ENCODE peak calls at places on chromosome 16, in five cellular contexts. G, S, O, V and P are unnamed samples.

GRCh38 chr16:2455081-2455845 is 4.6 kb upstream of the TEDC2 start:
- DNase-seq in G (no peak), S (no peak), O (no peak), V (no peak), P (no peak)

GRCh38 chr16:53515259-53515658 is 12.2 kb upstream of the AKTIP start:
- DNase-seq in G (no peak), S (no peak), O (no peak), V (peak), P (no peak)

GRCh38 chr16:53905028-53905427 is 201.1 kb downstream of the FTO start:
- DNase-seq in G (no peak), S (no peak), O (no peak), V (no peak), P (no peak)

GRCh38 chr16:58419241-58420012 is 27.2 kb downstream of the GINS3 start:
- DNase-seq in G (no peak), S (no peak), O (no peak), V (no peak), P (no peak)

GRCh38 chr16:68744744-68745280 is 7.7 kb downstream of the CDH1 start:
- DNase-seq in G (no peak), S (no peak), O (peak), V (no peak), P (no peak)

GRCh38 chr16:3389663-3390338 is 11.0 kb downstream of the ZSCAN32 start:
- DNase-seq in G (no peak), S (no peak), O (no peak), V (no peak), P (no peak)

GRCh38 chr16:63581560-63581959 is 1540.3 kb downstream of the CDH11 start:
- DNase-seq in G (no peak), S (no peak), O (no peak), V (no peak), P (no peak)

GRCh38 chr16:16007743-16008111 is 58.3 kb downstream of the ABCC1 start:
- DNase-seq in G (peak), S (no peak), O (no peak), V (no peak), P (no peak)

GRCh38 chr16:88317619-88317977 is 65.2 kb upstream of the ZNF469 start:
- DNase-seq in G (no peak), S (no peak), O (no peak), V (no peak), P (no peak)

GRCh38 chr16:11796227-11797165 is 562 bp downstream of the ZC3H7A start:
- DNase-seq in G (no peak), S (peak), O (peak), V (peak), P (peak)

GRCh38 chr16:49483651-49484451 is 110.2 kb downstream of the C16orf78 start:
- DNase-seq in G (no peak), S (no peak), O (no peak), V (no peak), P (no peak)

GRCh38 chr16:88289549-88290344 is 93.0 kb upstream of the ZNF469 start:
- DNase-seq in G (no peak), S (no peak), O (no peak), V (no peak), P (no peak)

GRCh38 chr16:79644977-79645667 is 44.6 kb upstream of the MAF start:
- DNase-seq in G (no peak), S (no peak), O (no peak), V (no peak), P (no peak)

GRCh38 chr16:19168173-19169080 is at the start of gene SYT17:
- DNase-seq in G (peak), S (peak), O (peak), V (no peak), P (no peak)

GRCh38 chr16:56233795-56234566 is 42.7 kb downstream of the GNAO1 start:
- DNase-seq in G (no peak), S (no peak), O (no peak), V (no peak), P (no peak)

GRCh38 chr16:52812945-52813556 is 239.6 kb downstream of the CHD9NB start:
- DNase-seq in G (no peak), S (no peak), O (no peak), V (peak), P (no peak)

GRCh38 chr16:10070591-10070990 is 111.6 kb downstream of the GRIN2A start:
- DNase-seq in G (no peak), S (no peak), O (no peak), V (no peak), P (no peak)

GRCh38 chr16:89037261-89038152 is 56.1 kb upstream of the ACSF3 start:
- DNase-seq in G (no peak), S (peak), O (peak), V (peak), P (no peak)

GRCh38 chr16:76668207-76668725 is 391.1 kb downstream of the CNTNAP4 start:
- DNase-seq in G (no peak), S (no peak), O (peak), V (no peak), P (no peak)

DNA sequence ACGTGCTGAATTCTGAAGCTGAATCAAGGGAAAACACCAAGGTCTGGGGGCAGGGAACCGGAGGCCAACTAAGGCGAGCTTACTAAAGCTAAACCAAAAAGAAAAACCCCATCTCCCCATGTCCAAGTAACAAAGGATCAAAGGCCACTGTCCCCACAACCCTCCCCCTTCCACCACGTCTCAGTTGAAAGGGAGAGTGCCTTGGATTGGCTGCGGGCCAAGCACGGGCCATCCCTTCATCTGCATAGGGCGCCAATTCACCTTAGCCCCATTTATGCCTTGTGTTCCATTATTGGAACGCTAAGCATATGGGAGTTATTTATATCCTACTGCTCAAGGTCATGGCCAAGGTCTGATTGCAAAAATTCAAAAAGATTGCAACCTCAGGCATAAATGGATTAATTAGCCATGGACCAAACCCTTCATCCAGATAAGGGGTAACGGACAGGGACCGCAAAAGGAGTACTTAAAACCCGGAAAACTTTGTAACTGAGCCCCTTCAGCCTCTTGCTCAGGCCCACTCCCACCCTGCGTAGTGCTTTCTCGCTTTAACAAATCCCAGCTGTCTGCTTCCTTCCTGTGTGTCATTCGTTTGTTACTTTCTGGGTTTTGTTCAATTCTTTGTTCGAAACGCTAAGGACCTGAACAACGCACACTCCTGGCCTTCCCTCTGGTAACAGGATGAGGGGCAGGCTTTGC is 753 bp upstream of the ATP6V0D1 start:
- DNase-seq in G (no peak), S (peak), O (no peak), V (peak), P (no peak)
- TF ChIP-seq CTCF in G (no peak), S (no peak), O (no peak), V (no peak), P (no peak)

GRCh38 chr16:86442703-86443102 is 67.6 kb upstream of the FOXF1 start:
- DNase-seq in G (no peak), S (no peak), O (no peak), V (no peak), P (no peak)
- TF ChIP-seq CTCF in G (no peak), S (no peak), O (no peak), V (no peak), P (no peak)

DNA sequence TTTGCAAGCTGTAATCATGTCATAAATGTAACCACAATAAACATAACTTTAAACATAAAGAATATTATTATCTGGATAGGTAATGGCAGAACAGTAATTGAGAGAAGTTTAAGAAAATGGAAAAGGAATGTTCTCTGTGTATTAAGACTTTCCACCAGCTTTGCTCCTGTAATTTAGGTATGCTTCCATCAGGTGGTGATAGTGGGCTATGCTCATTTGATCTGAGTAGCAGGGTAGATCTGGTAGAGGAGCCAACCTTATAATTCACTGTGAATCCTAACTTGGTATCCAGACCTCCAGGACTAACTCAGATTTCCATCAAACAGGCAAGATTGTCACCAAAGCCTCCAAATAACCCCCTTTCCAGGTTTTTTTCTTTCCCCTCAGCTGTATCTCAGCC is 137.9 kb upstream of the ZKSCAN2 start:
- DNase-seq in G (no peak), S (no peak), O (peak), V (no peak), P (no peak)
- TF ChIP-seq CTCF in G (no peak), S (no peak), O (peak), V (no peak), P (peak)

GRCh38 chr16:51146256-51146924 is 4.7 kb downstream of the SALL1 start:
- DNase-seq in G (no peak), S (no peak), O (no peak), V (no peak), P (no peak)
- TF ChIP-seq CTCF in G (no peak), S (no peak), O (no peak), V (no peak), P (peak)

GRCh38 chr16:82034981-82035612 is at the start of gene HSD17B2:
- DNase-seq in G (no peak), S (no peak), O (no peak), V (peak), P (no peak)
- TF ChIP-seq CTCF in G (no peak), S (no peak), O (no peak), V (no peak), P (no peak)

GRCh38 chr16:84486551-84487235 is 17.8 kb downstream of the MEAK7 start:
- DNase-seq in G (no peak), S (no peak), O (no peak), V (no peak), P (no peak)
- TF ChIP-seq CTCF in G (no peak), S (no peak), O (no peak), V (no peak), P (no peak)

DNA sequence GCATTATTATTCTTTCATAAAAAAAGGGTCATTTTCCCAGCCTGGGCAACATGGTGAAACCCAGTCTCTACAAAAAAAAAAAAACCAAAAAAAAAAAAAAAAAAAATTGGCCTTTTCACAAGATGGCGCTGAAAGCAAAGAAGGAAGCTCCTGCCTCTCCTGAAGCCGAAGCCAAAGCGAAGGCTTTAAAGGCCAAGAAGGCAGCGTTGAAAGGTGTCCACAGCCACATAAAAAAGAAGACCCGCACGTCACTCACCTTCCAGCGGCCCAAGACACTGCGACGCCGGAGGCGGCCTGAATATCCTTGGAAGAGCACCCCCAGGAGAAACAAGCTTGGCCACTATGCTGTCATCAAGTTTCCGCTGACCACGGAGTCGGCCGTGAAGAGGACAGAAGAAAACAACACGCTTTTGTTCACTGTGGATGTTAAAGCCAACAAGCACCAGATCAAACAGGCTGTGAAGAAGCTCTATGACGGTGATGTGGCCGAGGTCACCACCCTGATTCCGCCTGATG is 4.9 kb upstream of the PGAP6 start:
- DNase-seq in G (no peak), S (no peak), O (no peak), V (no peak), P (no peak)
- TF ChIP-seq CTCF in G (no peak), S (no peak), O (no peak), V (no peak), P (no peak)

GRCh38 chr16:27174798-27175197 is 28.5 kb upstream of the KDM8 start:
- DNase-seq in G (no peak), S (no peak), O (no peak), V (no peak), P (no peak)

GRCh38 chr16:27177031-27177774 is 26.1 kb upstream of the KDM8 start:
- DNase-seq in G (no peak), S (no peak), O (no peak), V (peak), P (no peak)

GRCh38 chr16:27171584-27171983 is 31.7 kb upstream of the KDM8 start:
- DNase-seq in G (no peak), S (no peak), O (no peak), V (no peak), P (no peak)

GRCh38 chr16:27175888-27176287 is 27.4 kb upstream of the KDM8 start:
- DNase-seq in G (no peak), S (no peak), O (no peak), V (no peak), P (no peak)

DNA sequence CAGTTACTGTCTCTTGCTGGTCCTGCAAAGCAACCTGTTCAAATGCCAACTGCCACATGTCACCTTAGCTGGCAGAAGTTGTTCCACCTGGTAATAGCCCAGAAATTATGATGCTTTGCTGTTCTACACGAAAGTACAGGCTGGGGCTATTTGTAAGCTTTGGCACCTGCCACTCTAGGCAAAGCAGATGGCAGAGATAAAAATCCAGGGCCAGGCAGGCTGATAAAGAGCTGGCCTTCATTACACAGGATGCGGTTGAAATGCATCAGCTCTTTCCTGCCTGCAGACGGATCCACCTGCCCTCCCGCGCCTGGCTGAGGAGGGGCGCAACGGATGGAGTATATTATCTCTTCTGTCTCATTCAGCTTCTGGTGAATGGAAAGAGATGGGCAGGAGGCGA is 29.3 kb upstream of the KDM8 start:
- DNase-seq in G (no peak), S (no peak), O (no peak), V (no peak), P (no peak)
- TF ChIP-seq CTCF in G (no peak), S (no peak), O (no peak), V (no peak), P (no peak)

DNA sequence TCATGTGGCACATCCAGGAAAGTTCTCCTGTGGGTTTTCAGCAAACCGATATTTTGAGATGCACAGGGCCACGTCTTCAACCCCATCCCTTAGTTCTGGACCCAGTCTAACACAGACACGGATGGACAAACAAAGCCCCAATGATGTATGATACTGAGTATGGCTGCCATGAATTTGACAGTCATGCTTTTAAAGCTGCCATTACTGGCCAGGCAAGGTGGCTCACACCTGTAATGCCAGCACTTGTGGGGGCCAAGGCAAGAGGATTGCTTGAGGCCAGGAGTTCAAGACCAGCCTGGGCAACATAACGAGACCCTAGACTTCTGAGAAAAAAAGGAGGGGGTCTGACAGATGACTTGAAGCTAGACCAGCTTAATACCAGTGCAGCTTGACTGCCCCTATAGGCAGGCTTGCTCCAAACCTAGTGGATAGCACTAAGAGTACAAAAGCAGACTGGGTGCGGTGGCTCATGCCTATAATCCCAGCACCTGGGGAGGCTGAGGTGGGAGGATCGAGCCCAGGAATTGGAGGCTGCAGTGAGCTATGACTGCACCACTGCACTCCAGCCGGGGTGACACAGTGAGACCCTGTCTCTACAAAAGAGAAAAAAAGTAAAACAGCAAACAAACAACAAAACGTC is 10.8 kb upstream of the ZNF629 start:
- DNase-seq in G (no peak), S (no peak), O (no peak), V (no peak), P (no peak)
- TF ChIP-seq CTCF in G (no peak), S (no peak), O (no peak), V (peak), P (peak)

GRCh38 chr16:25138130-25138529 is 26.6 kb downstream of the LCMT1 start:
- DNase-seq in G (no peak), S (no peak), O (no peak), V (no peak), P (no peak)

GRCh38 chr16:25140459-25140858 is 28.9 kb downstream of the LCMT1 start:
- DNase-seq in G (no peak), S (no peak), O (no peak), V (no peak), P (no peak)

GRCh38 chr16:25134306-25134705 is 22.8 kb downstream of the LCMT1 start:
- DNase-seq in G (no peak), S (no peak), O (no peak), V (no peak), P (no peak)

DNA sequence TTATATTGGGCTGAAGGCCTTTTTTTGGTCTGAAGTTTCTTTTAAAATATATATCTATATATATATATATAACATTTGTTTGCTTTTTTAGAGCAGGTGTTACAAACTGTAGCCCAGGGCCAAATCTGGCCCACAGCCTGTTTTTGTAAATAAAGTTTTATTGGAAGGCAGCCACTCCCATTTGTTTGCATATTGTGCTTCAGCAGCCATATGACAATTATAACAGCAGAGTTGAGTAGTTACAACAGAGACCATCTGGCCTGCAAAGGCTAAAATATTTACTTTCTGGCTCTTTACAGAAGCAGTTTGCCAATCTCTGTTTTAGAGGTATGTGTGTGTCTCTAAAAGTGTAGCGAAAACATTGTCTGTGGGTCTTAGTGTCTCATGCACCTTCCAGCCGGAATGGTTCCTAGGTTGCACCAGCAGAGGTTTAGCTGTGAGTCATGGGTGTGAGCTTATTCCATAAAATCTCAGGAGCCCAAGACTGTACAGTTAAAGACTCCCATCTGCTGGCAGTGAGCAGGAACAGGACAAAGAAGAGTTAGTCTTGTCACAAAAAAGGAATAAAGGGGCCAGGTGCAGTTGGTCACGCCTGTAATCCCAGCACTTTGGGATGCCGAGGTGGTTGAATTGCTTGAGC is 23.8 kb downstream of the LCMT1 start:
- DNase-seq in G (no peak), S (no peak), O (no peak), V (no peak), P (no peak)
- TF ChIP-seq CTCF in G (no peak), S (no peak), O (no peak), V (no peak), P (no peak)